ENCODE peak calls at places on chromosomes 16 and 17, in five cellular contexts. M is iris pigment epithelial cell, S is NCI-H69, Q is osteoblast, A is activated T-helper 1 cell treated with Interleukin-2 at 50 U/mL for 16 hours. O is an unnamed sample.
A peak's percentile ranks its signal among the peaks of the same experiment; 100 is the strongest.

GRCh38 chr17:58249270-58250133 is 11.1 kb downstream of the LPO start:
- DNase-seq in M (peak; percentile 23), S (peak; percentile 79), Q (peak; percentile 98), A (peak; percentile 53), O (peak; percentile 78)

GRCh38 chr16:67805718-67806427 is 487 bp downstream of the RANBP10 start:
- DNase-seq in M (peak; percentile 7), S (peak; percentile 27), Q (no peak), A (no peak), O (peak; percentile 45)

GRCh38 chr17:22310717-22311686 is 618.7 kb downstream of the KCNJ18 start:
- DNase-seq in M (no peak), S (no peak), Q (no peak), A (no peak), O (peak; percentile 85)

GRCh38 chr16:87681990-87682570 is 79.8 kb downstream of the JPH3 start:
- DNase-seq in M (peak; percentile 83), S (peak; percentile 7), Q (peak; percentile 98), A (no peak), O (peak; percentile 44)

GRCh38 chr16:13645525-13645924 is 274.4 kb upstream of the ERCC4 start:
- DNase-seq in M (no peak), S (no peak), Q (no peak), A (no peak), O (no peak)

GRCh38 chr17:27352481-27353460 is 58.9 kb downstream of the WSB1 start:
- DNase-seq in M (peak; percentile 32), S (no peak), Q (no peak), A (no peak), O (peak; percentile 33)

GRCh38 chr16:15665107-15665506 is 15.1 kb downstream of the NDE1 start:
- DNase-seq in M (no peak), S (no peak), Q (no peak), A (no peak), O (no peak)

GRCh38 chr16:23359092-23359760 is 57.1 kb downstream of the SCNN1B start:
- DNase-seq in M (no peak), S (no peak), Q (no peak), A (no peak), O (no peak)

GRCh38 chr17:8939496-8940334 is 25.8 kb downstream of the PIK3R5 start:
- DNase-seq in M (no peak), S (no peak), Q (no peak), A (no peak), O (no peak)

GRCh38 chr17:64635647-64636305 is 26.3 kb downstream of the SMURF2 start:
- DNase-seq in M (peak; percentile 88), S (peak; percentile 11), Q (no peak), A (no peak), O (no peak)

GRCh38 chr17:37490022-37490587 is 414 bp downstream of the DUSP14 start:
- DNase-seq in M (peak; percentile 69), S (peak; percentile 84), Q (no peak), A (peak; percentile 60), O (peak; percentile 83)

GRCh38 chr17:54991567-54991966 is 23.0 kb downstream of the STXBP4 start:
- DNase-seq in M (no peak), S (no peak), Q (no peak), A (no peak), O (no peak)

GRCh38 chr16:63614421-63614820 is 1507.4 kb downstream of the CDH11 start:
- DNase-seq in M (no peak), S (no peak), Q (no peak), A (no peak), O (no peak)

GRCh38 chr17:42121066-42121769 is at the start of gene KAT2A:
- DNase-seq in M (peak; percentile 73), S (peak; percentile 93), Q (peak; percentile 100), A (peak; percentile 63), O (peak; percentile 93)

GRCh38 chr16:89155184-89155679 is 16.3 kb upstream of the CDH15 start:
- DNase-seq in M (peak; percentile 79), S (no peak), Q (peak; percentile 95), A (no peak), O (no peak)

GRCh38 chr16:82649766-82650165 is 23.0 kb downstream of the CDH13 start:
- DNase-seq in M (peak; percentile 71), S (no peak), Q (no peak), A (no peak), O (no peak)

GRCh38 chr16:19488213-19488640 is 33.7 kb downstream of the GDE1 start:
- DNase-seq in M (no peak), S (no peak), Q (no peak), A (no peak), O (no peak)

GRCh38 chr16:9607512-9608230 is 516.2 kb downstream of the HAPSTR1 start:
- DNase-seq in M (no peak), S (no peak), Q (no peak), A (no peak), O (no peak)

GRCh38 chr16:31064882-31065461 is 9.1 kb downstream of the ZNF668 start:
- DNase-seq in M (peak; percentile 95), S (no peak), Q (peak; percentile 99), A (no peak), O (peak; percentile 99)

GRCh38 chr16:46972429-46972970 is 974 bp downstream of the DNAJA2 start:
- DNase-seq in M (peak; percentile 43), S (peak; percentile 49), Q (peak; percentile 88), A (no peak), O (peak; percentile 45)

GRCh38 chr16:24771779-24772157 is 42.3 kb downstream of the TNRC6A start:
- DNase-seq in M (peak; percentile 41), S (no peak), Q (no peak), A (no peak), O (no peak)

GRCh38 chr16:14354561-14355351 is 275.3 kb downstream of the PARN start:
- DNase-seq in M (peak; percentile 44), S (peak; percentile 27), Q (no peak), A (no peak), O (peak; percentile 27)

GRCh38 chr16:3401719-3402397 is 843 bp downstream of the ZNF174 start:
- DNase-seq in M (peak; percentile 31), S (peak; percentile 54), Q (peak; percentile 79), A (no peak), O (peak; percentile 37)

GRCh38 chr16:82504811-82505210 is 122.0 kb upstream of the CDH13 start:
- DNase-seq in M (no peak), S (no peak), Q (no peak), A (no peak), O (no peak)

GRCh38 chr17:40793800-40794199 is 6.0 kb downstream of the KRT28 start:
- DNase-seq in M (no peak), S (peak; percentile 20), Q (no peak), A (no peak), O (no peak)

GRCh38 chr17:48051278-48051677 is 3.1 kb downstream of the NFE2L1 start:
- DNase-seq in M (no peak), S (peak; percentile 17), Q (no peak), A (no peak), O (no peak)

GRCh38 chr16:22253272-22253671 is 43.9 kb upstream of the POLR3E start:
- DNase-seq in M (no peak), S (no peak), Q (no peak), A (no peak), O (no peak)

GRCh38 chr16:4244254-4244812 is 2.5 kb upstream of the SRL start:
- DNase-seq in M (peak; percentile 66), S (peak; percentile 72), Q (no peak), A (no peak), O (peak; percentile 99)

GRCh38 chr17:59038734-59039133 is 67.9 kb downstream of the TRIM37 start:
- DNase-seq in M (peak; percentile 76), S (no peak), Q (peak; percentile 84), A (no peak), O (no peak)

GRCh38 chr17:59427425-59427921 is 96.0 kb downstream of the YPEL2 start:
- DNase-seq in M (peak; percentile 66), S (no peak), Q (peak; percentile 63), A (no peak), O (no peak)

GRCh38 chr17:17406225-17406624 is 70.6 kb upstream of the MED9 start:
- DNase-seq in M (no peak), S (no peak), Q (no peak), A (no peak), O (no peak)

GRCh38 chr16:75593825-75594820 is 27.9 kb downstream of the GABARAPL2 start:
- DNase-seq in M (peak; percentile 90), S (no peak), Q (no peak), A (no peak), O (no peak)

GRCh38 chr17:57941384-57942370 is 13.5 kb downstream of the CUEDC1 start:
- DNase-seq in M (no peak), S (no peak), Q (peak; percentile 48), A (no peak), O (no peak)

GRCh38 chr16:77977336-77977735 is 45.0 kb upstream of the CLEC3A start:
- DNase-seq in M (no peak), S (no peak), Q (no peak), A (no peak), O (no peak)

GRCh38 chr16:30368792-30369090 is 1.6 kb downstream of the TBC1D10B start:
- DNase-seq in M (no peak), S (no peak), Q (no peak), A (no peak), O (no peak)

GRCh38 chr16:85824161-85825135 is 25.0 kb downstream of the COX4I1 start:
- DNase-seq in M (no peak), S (no peak), Q (no peak), A (no peak), O (no peak)

GRCh38 chr16:3654249-3654991 is at the start of gene DNASE1:
- DNase-seq in M (peak; percentile 66), S (peak; percentile 71), Q (peak; percentile 93), A (peak; percentile 22), O (peak; percentile 65)

GRCh38 chr16:66923247-66923851 is 2.0 kb downstream of the RRAD start:
- DNase-seq in M (no peak), S (peak; percentile 33), Q (peak; percentile 98), A (no peak), O (peak; percentile 87)